ENCODE peak calls at places on chromosomes 3 and 15, in five cellular contexts. B, F, O, C and V are unnamed samples.
A peak's percentile ranks its signal among the peaks of the same experiment; 100 is the strongest.

GRCh38 chr3:45688194-45688881 is 858 bp upstream of the SACM1L start:
- DNase-seq in B (no peak), F (no peak), O (peak; percentile 35), C (peak; percentile 48), V (no peak)

GRCh38 chr3:10703875-10704274 is 112.2 kb upstream of the SLC6A11 start:
- DNase-seq in B (peak; percentile 14), F (no peak), O (no peak), C (peak; percentile 17), V (no peak)

GRCh38 chr3:194369522-194370279 is at the start of gene LRRC15:
- DNase-seq in B (peak; percentile 36), F (peak; percentile 24), O (no peak), C (peak; percentile 55), V (peak; percentile 28)

GRCh38 chr3:192727032-192727847 is at the start of gene FGF12:
- DNase-seq in B (peak; percentile 25), F (peak; percentile 91), O (peak; percentile 87), C (no peak), V (peak; percentile 82)

GRCh38 chr3:94784274-94784673 is 721.4 kb downstream of the NSUN3 start:
- DNase-seq in B (no peak), F (no peak), O (no peak), C (no peak), V (no peak)

GRCh38 chr15:39596358-39597051 is 15.6 kb downstream of the THBS1 start:
- DNase-seq in B (peak; percentile 32), F (no peak), O (no peak), C (peak; percentile 79), V (no peak)

GRCh38 chr3:185701891-185702563 is 115.9 kb downstream of the SENP2 start:
- DNase-seq in B (no peak), F (no peak), O (no peak), C (peak; percentile 27), V (no peak)

GRCh38 chr3:27326211-27326948 is 42.8 kb downstream of the NEK10 start:
- DNase-seq in B (peak; percentile 87), F (no peak), O (no peak), C (peak; percentile 53), V (peak; percentile 28)

GRCh38 chr15:66901336-66902100 is 163.9 kb upstream of the SMAD3 start:
- DNase-seq in B (peak; percentile 43), F (no peak), O (no peak), C (peak; percentile 58), V (no peak)

GRCh38 chr3:72129384-72130094 is 344.6 kb upstream of the PROK2 start:
- DNase-seq in B (peak; percentile 10), F (no peak), O (no peak), C (peak; percentile 49), V (no peak)

GRCh38 chr3:62587579-62588031 is 214.3 kb upstream of the FEZF2 start:
- DNase-seq in B (peak; percentile 91), F (no peak), O (no peak), C (peak; percentile 52), V (no peak)

GRCh38 chr3:139634236-139634635 is 43.5 kb downstream of the NMNAT3 start:
- DNase-seq in B (no peak), F (no peak), O (no peak), C (no peak), V (no peak)

GRCh38 chr3:182138388-182138787 is 426.7 kb downstream of the SOX2 start:
- DNase-seq in B (no peak), F (no peak), O (no peak), C (no peak), V (no peak)

GRCh38 chr3:114841515-114841914 is 305.6 kb downstream of the ZBTB20 start:
- DNase-seq in B (peak; percentile 17), F (no peak), O (no peak), C (no peak), V (no peak)

GRCh38 chr3:65974505-65974904 is 64.2 kb downstream of the MAGI1 start:
- DNase-seq in B (no peak), F (no peak), O (no peak), C (no peak), V (no peak)

GRCh38 chr3:195059471-195060216 is 211.3 kb downstream of the XXYLT1 start:
- DNase-seq in B (no peak), F (peak; percentile 27), O (no peak), C (no peak), V (no peak)

GRCh38 chr3:16264708-16265454 is at the start of the genes DPH3 and OXNAD1:
- DNase-seq in B (peak; percentile 100), F (peak; percentile 100), O (peak; percentile 99), C (peak; percentile 100), V (peak; percentile 100)

GRCh38 chr15:101258238-101259144 is 6.6 kb upstream of the CHSY1 start:
- DNase-seq in B (peak; percentile 80), F (peak; percentile 46), O (peak; percentile 77), C (peak; percentile 89), V (peak; percentile 63)

GRCh38 chr3:145015243-145015642 is 1043.6 kb downstream of the DIPK2A start:
- DNase-seq in B (peak; percentile 75), F (no peak), O (no peak), C (peak; percentile 12), V (no peak)

GRCh38 chr3:25508901-25509300 is 80.8 kb downstream of the RARB start:
- DNase-seq in B (peak; percentile 86), F (no peak), O (no peak), C (peak; percentile 5), V (no peak)